ENCODE peak calls at places on chromosomes 2 and 18, in five cellular contexts. C, U, Q, J and H are unnamed samples.

GRCh38 chr2:11446733-11447248 is 19.2 kb downstream of the E2F6 start:
- DNase-seq in C (peak; percentile 50), Q (no peak), J (no peak), U (peak; percentile 72), H (peak; percentile 76)

GRCh38 chr2:239391286-239392071 is 9.3 kb downstream of the HDAC4 start:
- DNase-seq in C (peak; percentile 18), U (no peak), Q (no peak), J (peak; percentile 43), H (no peak)

GRCh38 chr2:64645014-64645418 is 8.7 kb downstream of the SERTAD2 start:
- DNase-seq in Q (peak; percentile 58), U (peak; percentile 76), C (no peak), J (no peak), H (peak; percentile 89)

GRCh38 chr18:58438161-58438983 is 190.5 kb downstream of the ALPK2 start:
- DNase-seq in C (no peak), J (no peak), U (peak; percentile 61), Q (no peak), H (peak; percentile 34)

GRCh38 chr2:186641807-186642321 is 52.0 kb upstream of the FAM171B start:
- DNase-seq in C (no peak), J (no peak), Q (no peak), U (peak; percentile 78), H (peak; percentile 83)

GRCh38 chr18:46019956-46020355 is 52.1 kb downstream of the PSTPIP2 start:
- DNase-seq in Q (no peak), C (no peak), J (no peak), U (no peak), H (peak; percentile 22)

GRCh38 chr2:41709702-41710599 is 337.9 kb upstream of the PKDCC start:
- DNase-seq in C (no peak), Q (no peak), U (no peak), J (no peak), H (no peak)

GRCh38 chr2:65382776-65383357 is 49.5 kb downstream of the SPRED2 start:
- DNase-seq in J (peak; percentile 82), C (peak; percentile 87), U (peak; percentile 80), Q (peak; percentile 77), H (peak; percentile 87)

GRCh38 chr2:59761966-59762365 is 791.5 kb downstream of the BCL11A start:
- DNase-seq in J (no peak), C (no peak), U (no peak), Q (no peak), H (no peak)

GRCh38 chr18:808502-808901 is 3.5 kb downstream of the YES1 start:
- DNase-seq in Q (no peak), U (no peak), C (no peak), J (no peak), H (no peak)

GRCh38 chr2:111896576-111896975 is 1.8 kb upstream of the MERTK start:
- DNase-seq in Q (no peak), U (no peak), C (no peak), J (no peak), H (no peak)

GRCh38 chr2:43038034-43038719 is 188.2 kb downstream of the ZFP36L2 start:
- DNase-seq in U (peak; percentile 52), Q (no peak), J (no peak), C (peak; percentile 28), H (no peak)

GRCh38 chr2:226796840-226797288 is 2.8 kb downstream of the IRS1 start:
- DNase-seq in J (no peak), Q (peak; percentile 49), C (peak; percentile 49), U (peak; percentile 81), H (no peak)

GRCh38 chr2:29123584-29124349 is 8.6 kb downstream of the CLIP4 start:
- DNase-seq in U (peak; percentile 72), Q (no peak), J (no peak), C (no peak), H (no peak)

GRCh38 chr2:170815746-170816498 is 765 bp upstream of the GAD1 start:
- DNase-seq in Q (peak; percentile 33), U (peak; percentile 48), C (peak; percentile 63), J (no peak), H (peak; percentile 58)

GRCh38 chr2:68767031-68767961 is 32.7 kb downstream of the ARHGAP25 start:
- DNase-seq in J (no peak), C (no peak), U (no peak), Q (no peak), H (no peak)

GRCh38 chr2:64853894-64854293 is 135.3 kb upstream of the SLC1A4 start:
- DNase-seq in C (no peak), Q (no peak), J (no peak), U (no peak), H (no peak)

GRCh38 chr2:191114403-191114886 is 36.3 kb downstream of the STAT4 start:
- DNase-seq in U (peak; percentile 3), J (no peak), Q (no peak), C (no peak), H (peak; percentile 32)

GRCh38 chr2:58054264-58054663 is 7.7 kb downstream of the VRK2 start:
- DNase-seq in Q (no peak), J (no peak), U (no peak), C (no peak), H (no peak)

GRCh38 chr2:231241755-231242507 is 43.5 kb downstream of the ARMC9 start:
- DNase-seq in J (no peak), C (no peak), Q (no peak), U (peak; percentile 11), H (no peak)

GRCh38 chr2:8312221-8312620 is 369.6 kb upstream of the ID2 start:
- DNase-seq in C (no peak), J (no peak), Q (no peak), U (no peak), H (no peak)

GRCh38 chr18:10035306-10035991 is 121.6 kb downstream of the VAPA start:
- DNase-seq in C (no peak), Q (no peak), J (no peak), U (no peak), H (no peak)

GRCh38 chr2:109046925-109047508 is 58.0 kb upstream of the EDAR start:
- DNase-seq in C (no peak), J (no peak), U (no peak), Q (no peak), H (no peak)
- TF ChIP-seq CTCF in C (no peak), J (no peak), U (no peak), Q (no peak), H (no peak)

GRCh38 chr18:7579923-7580542 is 12.9 kb downstream of the PTPRM start:
- DNase-seq in J (no peak), U (no peak), Q (no peak), C (no peak), H (peak; percentile 85)
- H3K4me1 ChIP-seq in J (no peaks in the 10 kb centered on the region), U (peaks cover 17% of the 10 kb centered on the region), Q (peaks cover 93% of the 10 kb centered on the region), C (no peaks in the 10 kb centered on the region), H (peaks cover 11% of the 10 kb centered on the region)

GRCh38 chr18:12049983-12050811 is 43.4 kb upstream of the ANKRD62 start:
- DNase-seq in J (no peak), Q (no peak), C (no peak), U (no peak), H (no peak)
- H3K4me3 ChIP-seq in J (no peak overlapping the region), Q (no peak overlapping the region), C (no peak overlapping the region), U (no peak overlapping the region), H (no peak overlapping the region)

GRCh38 chr2:37992631-37993030 is 67.5 kb downstream of the RMDN2 start:
- DNase-seq in Q (no peak), U (no peak), C (no peak), J (no peak), H (no peak)

GRCh38 chr2:37997629-37998028 is 72.5 kb downstream of the RMDN2 start:
- DNase-seq in C (no peak), U (peak; percentile 35), J (no peak), Q (no peak), H (no peak)

DNA sequence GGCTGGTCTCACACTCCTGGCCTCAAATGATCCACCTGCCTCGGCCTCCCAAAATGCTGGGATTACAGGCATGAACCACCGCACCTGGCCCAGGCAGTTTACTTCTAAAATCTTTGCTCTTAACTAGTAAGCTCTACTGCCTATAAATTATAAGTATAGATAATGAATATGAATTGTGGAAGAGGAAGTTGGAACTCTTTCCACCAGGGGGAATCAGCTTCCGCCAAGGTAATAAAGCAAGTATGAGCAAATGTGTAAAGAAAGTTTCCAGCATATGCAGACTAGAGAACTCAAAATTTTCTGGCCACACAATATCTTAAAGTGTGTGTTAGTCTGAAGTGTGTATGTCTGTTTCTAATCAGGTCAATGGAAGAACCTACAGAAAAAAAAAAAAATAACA is 68.0 kb downstream of the RMDN2 start:
- DNase-seq in C (no peak), J (no peak), Q (no peak), U (peak; percentile 34), H (peak; percentile 31)
- TF ChIP-seq CTCF in C (no peak), J (no peak), Q (peak; percentile 17), U (peak; percentile 10), H (no peak)

DNA sequence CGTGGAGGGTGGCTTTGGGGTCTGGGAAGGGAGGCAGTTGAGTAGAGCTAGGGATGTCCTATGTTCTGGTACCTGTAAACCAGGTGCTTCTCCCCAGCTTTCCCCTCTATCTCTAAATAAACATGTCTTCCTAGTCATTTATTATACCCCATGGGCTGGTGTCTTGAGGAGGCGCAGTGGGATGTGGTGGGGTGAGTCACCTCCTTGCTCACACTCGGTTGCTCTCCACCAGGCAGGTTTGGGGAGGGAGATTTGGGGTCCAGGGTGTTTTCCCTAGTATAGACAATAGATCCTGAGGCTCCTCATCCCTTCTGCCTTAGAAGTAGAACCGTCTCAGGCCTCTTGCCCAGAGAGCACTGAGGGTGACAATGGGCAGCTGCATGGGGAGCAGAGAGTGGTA is 5.1 kb downstream of the PSD4 start:
- DNase-seq in C (peak; percentile 30), U (no peak), J (no peak), Q (no peak), H (no peak)
- H3K4me1 ChIP-seq in C (no peaks in the 10 kb centered on the region), U (no peaks in the 10 kb centered on the region), J (no peaks in the 10 kb centered on the region), Q (no peaks in the 10 kb centered on the region), H (peaks cover 7% of the 10 kb centered on the region)

DNA sequence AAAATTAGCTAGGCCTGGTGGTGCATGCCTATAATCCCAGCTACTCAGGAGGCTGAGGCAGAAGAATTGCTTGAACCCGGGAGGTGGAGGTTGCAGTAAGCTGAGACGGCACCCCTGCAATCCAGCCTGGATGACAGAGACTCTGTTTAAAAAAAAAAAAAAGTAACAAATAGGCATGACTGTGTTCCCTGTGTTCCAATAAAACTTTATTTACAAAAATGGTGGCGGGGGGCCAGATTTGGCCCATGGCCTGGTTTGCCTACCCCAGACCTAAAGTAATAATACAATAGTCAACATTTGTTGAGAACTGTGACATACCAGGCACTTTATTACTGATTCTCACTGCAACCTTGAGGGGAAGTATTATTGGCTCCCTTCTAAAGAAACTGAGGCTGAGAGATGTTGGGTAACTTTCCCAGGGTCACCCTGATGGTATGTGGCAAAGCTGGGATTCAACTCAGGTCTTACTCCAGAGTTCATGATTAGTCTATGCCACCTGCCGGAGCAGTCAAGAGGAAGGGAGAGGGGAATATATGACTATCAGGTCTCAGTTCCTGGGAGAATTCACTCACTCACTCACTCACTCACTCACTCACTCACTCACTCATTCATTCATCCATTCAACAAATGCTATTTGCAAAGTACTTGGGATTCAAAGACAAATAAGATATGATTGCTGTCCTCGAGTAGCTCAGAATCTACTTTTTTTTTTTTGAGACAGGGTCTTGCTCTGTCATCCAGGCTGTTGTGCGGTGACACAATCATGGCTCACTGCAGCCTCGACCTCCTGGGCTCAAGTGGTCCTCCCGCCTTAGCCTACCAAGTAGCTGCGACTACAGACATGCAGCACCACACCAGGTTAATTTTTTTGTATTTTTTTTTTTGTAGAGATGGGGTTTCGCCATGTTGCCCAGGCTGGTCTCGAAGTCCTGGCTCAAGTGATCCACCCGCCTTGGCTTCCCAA is 14.3 kb upstream of the KCMF1 start:
- DNase-seq in U (no peak), Q (no peak), C (no peak), J (no peak), H (no peak)
- H3K4me3 ChIP-seq in U (no peak overlapping the region), Q (no peak overlapping the region), C (no peak overlapping the region), J (no peak overlapping the region), H (no peak overlapping the region)